ENCODE peak calls at places on chromosomes 6 and 20, in eight cellular contexts. One of them, this sample, is unnamed.

GRCh38 chr20:10447028-10447427 is 11.9 kb downstream of the SLX4IP start:
- DNase-seq in mesothelial cell of epicardium: no peak
- DNase-seq in omental fat pad: no peak
- DNase-seq in HFFc6: peak
- DNase-seq in tibial artery: no peak
- DNase-seq in GM10248: peak
- DNase-seq in prostate gland: no peak
- DNase-seq in brain microvascular endothelial cell: peak
- DNase-seq in this sample: peak

GRCh38 chr6:105892577-105893262 is 193.4 kb upstream of the PRDM1 start:
- DNase-seq in mesothelial cell of epicardium: no peak
- DNase-seq in omental fat pad: no peak
- DNase-seq in HFFc6: no peak
- DNase-seq in tibial artery: no peak
- DNase-seq in GM10248: peak
- DNase-seq in prostate gland: no peak
- DNase-seq in brain microvascular endothelial cell: no peak
- DNase-seq in this sample: no peak

GRCh38 chr20:20499469-20499868 is 131.6 kb downstream of the INSM1 start:
- DNase-seq in mesothelial cell of epicardium: no peak
- DNase-seq in omental fat pad: no peak
- DNase-seq in HFFc6: no peak
- DNase-seq in tibial artery: no peak
- DNase-seq in GM10248: no peak
- DNase-seq in prostate gland: no peak
- DNase-seq in brain microvascular endothelial cell: no peak
- DNase-seq in this sample: no peak

GRCh38 chr20:47320990-47321805 is 35.3 kb downstream of the ZMYND8 start:
- DNase-seq in mesothelial cell of epicardium: no peak
- DNase-seq in omental fat pad: no peak
- DNase-seq in HFFc6: no peak
- DNase-seq in tibial artery: no peak
- DNase-seq in GM10248: no peak
- DNase-seq in prostate gland: peak
- DNase-seq in brain microvascular endothelial cell: no peak
- DNase-seq in this sample: no peak

GRCh38 chr6:36227379-36228344 is 31.1 kb downstream of the BRPF3 start:
- DNase-seq in mesothelial cell of epicardium: no peak
- DNase-seq in omental fat pad: no peak
- DNase-seq in HFFc6: no peak
- DNase-seq in tibial artery: no peak
- DNase-seq in GM10248: no peak
- DNase-seq in prostate gland: peak
- DNase-seq in brain microvascular endothelial cell: no peak
- DNase-seq in this sample: no peak

GRCh38 chr6:31664790-31665500 is at the start of gene GPANK1:
- DNase-seq in mesothelial cell of epicardium: peak
- DNase-seq in omental fat pad: peak
- DNase-seq in HFFc6: peak
- DNase-seq in tibial artery: peak
- DNase-seq in GM10248: peak
- DNase-seq in prostate gland: peak
- DNase-seq in brain microvascular endothelial cell: peak
- DNase-seq in this sample: peak

GRCh38 chr6:139801571-139802321 is 427.3 kb upstream of the CITED2 start:
- DNase-seq in mesothelial cell of epicardium: no peak
- DNase-seq in omental fat pad: no peak
- DNase-seq in HFFc6: no peak
- DNase-seq in tibial artery: no peak
- DNase-seq in GM10248: no peak
- DNase-seq in prostate gland: no peak
- DNase-seq in brain microvascular endothelial cell: peak
- DNase-seq in this sample: no peak

GRCh38 chr6:34374112-34374907 is 18.2 kb downstream of the NUDT3 start:
- DNase-seq in mesothelial cell of epicardium: no peak
- DNase-seq in omental fat pad: no peak
- DNase-seq in HFFc6: no peak
- DNase-seq in tibial artery: no peak
- DNase-seq in GM10248: no peak
- DNase-seq in prostate gland: no peak
- DNase-seq in brain microvascular endothelial cell: no peak
- DNase-seq in this sample: no peak

GRCh38 chr6:157681041-157681650 is 141.9 kb upstream of the SNX9 start:
- DNase-seq in mesothelial cell of epicardium: no peak
- DNase-seq in omental fat pad: no peak
- DNase-seq in HFFc6: no peak
- DNase-seq in tibial artery: no peak
- DNase-seq in GM10248: no peak
- DNase-seq in prostate gland: no peak
- DNase-seq in brain microvascular endothelial cell: no peak
- DNase-seq in this sample: no peak

GRCh38 chr20:1874534-1875168 is 20.6 kb upstream of the SIRPA start:
- DNase-seq in mesothelial cell of epicardium: no peak
- DNase-seq in omental fat pad: no peak
- DNase-seq in HFFc6: no peak
- DNase-seq in tibial artery: peak
- DNase-seq in GM10248: no peak
- DNase-seq in prostate gland: no peak
- DNase-seq in brain microvascular endothelial cell: no peak
- DNase-seq in this sample: no peak

GRCh38 chr20:14711681-14712080 is 374.3 kb upstream of the FLRT3 start:
- DNase-seq in mesothelial cell of epicardium: no peak
- DNase-seq in omental fat pad: no peak
- DNase-seq in HFFc6: no peak
- DNase-seq in tibial artery: no peak
- DNase-seq in GM10248: no peak
- DNase-seq in prostate gland: no peak
- DNase-seq in brain microvascular endothelial cell: no peak
- DNase-seq in this sample: no peak

GRCh38 chr6:147204843-147205311 is 660 bp downstream of the STXBP5 start:
- DNase-seq in mesothelial cell of epicardium: no peak
- DNase-seq in omental fat pad: no peak
- DNase-seq in HFFc6: no peak
- DNase-seq in tibial artery: no peak
- DNase-seq in GM10248: no peak
- DNase-seq in prostate gland: no peak
- DNase-seq in brain microvascular endothelial cell: no peak
- DNase-seq in this sample: no peak

GRCh38 chr20:49219924-49220831 is 962 bp downstream of the DDX27 start:
- DNase-seq in mesothelial cell of epicardium: no peak
- DNase-seq in omental fat pad: no peak
- DNase-seq in HFFc6: no peak
- DNase-seq in tibial artery: no peak
- DNase-seq in GM10248: no peak
- DNase-seq in prostate gland: no peak
- DNase-seq in brain microvascular endothelial cell: no peak
- DNase-seq in this sample: no peak

GRCh38 chr6:10404107-10404798 is 10.6 kb downstream of the TFAP2A start:
- DNase-seq in mesothelial cell of epicardium: peak
- DNase-seq in omental fat pad: peak
- DNase-seq in HFFc6: peak
- DNase-seq in tibial artery: peak
- DNase-seq in GM10248: peak
- DNase-seq in prostate gland: peak
- DNase-seq in brain microvascular endothelial cell: peak
- DNase-seq in this sample: peak

GRCh38 chr6:34912715-34913464 is 23.8 kb downstream of the ANKS1A start:
- DNase-seq in mesothelial cell of epicardium: no peak
- DNase-seq in omental fat pad: no peak
- DNase-seq in HFFc6: peak
- DNase-seq in tibial artery: no peak
- DNase-seq in GM10248: peak
- DNase-seq in prostate gland: no peak
- DNase-seq in brain microvascular endothelial cell: peak
- DNase-seq in this sample: no peak

GRCh38 chr6:10794239-10794638 is 44.1 kb downstream of the MAK start:
- DNase-seq in mesothelial cell of epicardium: no peak
- DNase-seq in omental fat pad: no peak
- DNase-seq in HFFc6: no peak
- DNase-seq in tibial artery: no peak
- DNase-seq in GM10248: no peak
- DNase-seq in prostate gland: no peak
- DNase-seq in brain microvascular endothelial cell: no peak
- DNase-seq in this sample: no peak

GRCh38 chr6:130964289-130964688 is 98.8 kb downstream of the EPB41L2 start:
- DNase-seq in mesothelial cell of epicardium: no peak
- DNase-seq in omental fat pad: no peak
- DNase-seq in HFFc6: no peak
- DNase-seq in tibial artery: no peak
- DNase-seq in GM10248: no peak
- DNase-seq in prostate gland: no peak
- DNase-seq in brain microvascular endothelial cell: no peak
- DNase-seq in this sample: no peak
- TF ChIP-seq CTCF in mesothelial cell of epicardium: no peak
- TF ChIP-seq CTCF in omental fat pad: no peak
- TF ChIP-seq CTCF in HFFc6: no peak
- TF ChIP-seq CTCF in tibial artery: no peak
- TF ChIP-seq CTCF in GM10248: no peak
- TF ChIP-seq CTCF in prostate gland: no peak
- TF ChIP-seq CTCF in brain microvascular endothelial cell: no peak
- TF ChIP-seq CTCF in this sample: no peak

DNA sequence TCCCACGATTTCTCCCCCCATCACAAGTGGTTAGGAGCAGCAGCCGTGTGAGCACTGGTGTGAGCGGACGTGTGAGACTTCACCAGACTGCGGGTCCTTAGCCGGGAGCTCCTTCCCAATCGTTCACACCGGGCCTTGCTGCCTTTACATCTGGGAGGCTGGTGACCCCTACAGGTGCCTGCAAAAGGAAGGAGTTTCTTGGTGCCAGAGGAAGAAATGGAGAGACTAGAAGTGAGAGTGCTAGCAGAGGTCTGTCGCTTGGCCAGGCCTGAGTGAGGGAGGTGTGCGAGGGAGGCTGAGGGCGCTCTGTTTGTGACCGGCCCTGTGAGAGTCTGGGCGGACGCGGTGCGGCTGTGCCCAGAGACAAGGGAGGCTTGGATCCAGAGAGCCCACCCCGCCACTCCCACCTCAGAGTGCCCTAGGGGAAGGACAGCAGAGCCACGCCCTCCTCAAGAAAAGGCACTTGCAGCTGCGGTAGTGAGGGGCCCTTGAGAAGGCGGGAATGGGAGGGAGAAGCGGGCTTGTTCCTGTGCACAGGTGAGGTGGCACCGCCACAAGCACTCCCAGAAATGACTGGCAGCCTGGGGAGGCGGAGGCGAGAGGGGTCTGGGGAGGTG is 10.0 kb upstream of the ARMC2 start:
- DNase-seq in mesothelial cell of epicardium: no peak
- DNase-seq in omental fat pad: no peak
- DNase-seq in HFFc6: no peak
- DNase-seq in tibial artery: no peak
- DNase-seq in GM10248: no peak
- DNase-seq in prostate gland: no peak
- DNase-seq in brain microvascular endothelial cell: no peak
- DNase-seq in this sample: no peak
- TF ChIP-seq CTCF in mesothelial cell of epicardium: no peak
- TF ChIP-seq CTCF in omental fat pad: no peak
- TF ChIP-seq CTCF in HFFc6: peak
- TF ChIP-seq CTCF in tibial artery: no peak
- TF ChIP-seq CTCF in GM10248: no peak
- TF ChIP-seq CTCF in prostate gland: no peak
- TF ChIP-seq CTCF in brain microvascular endothelial cell: peak
- TF ChIP-seq CTCF in this sample: peak

GRCh38 chr6:152201134-152201533 is 393.7 kb downstream of the ESR1 start:
- DNase-seq in mesothelial cell of epicardium: no peak
- DNase-seq in omental fat pad: no peak
- DNase-seq in HFFc6: no peak
- DNase-seq in tibial artery: no peak
- DNase-seq in GM10248: no peak
- DNase-seq in prostate gland: no peak
- DNase-seq in brain microvascular endothelial cell: no peak
- DNase-seq in this sample: no peak
- TF ChIP-seq CTCF in mesothelial cell of epicardium: no peak
- TF ChIP-seq CTCF in omental fat pad: no peak
- TF ChIP-seq CTCF in HFFc6: no peak
- TF ChIP-seq CTCF in tibial artery: no peak
- TF ChIP-seq CTCF in GM10248: no peak
- TF ChIP-seq CTCF in prostate gland: no peak
- TF ChIP-seq CTCF in brain microvascular endothelial cell: no peak
- TF ChIP-seq CTCF in this sample: no peak

DNA sequence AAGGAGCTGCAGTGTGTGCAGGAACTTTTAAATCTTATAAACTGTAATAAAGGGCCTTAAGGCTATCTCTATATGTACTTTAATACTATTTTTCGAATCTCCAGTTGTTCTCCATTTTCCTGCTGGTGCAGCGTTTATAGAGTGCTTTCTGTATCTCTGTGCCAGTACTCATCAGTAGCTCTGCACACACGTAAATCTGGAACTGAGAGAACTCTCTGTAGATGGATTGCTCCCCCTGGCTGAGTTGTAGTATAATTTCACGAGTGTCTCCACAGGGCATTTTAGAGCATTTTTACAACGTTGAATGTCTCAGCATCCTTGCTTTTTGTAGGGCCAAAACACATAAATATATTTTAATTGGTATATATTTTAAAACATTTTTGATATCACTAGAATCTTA is 256.5 kb downstream of the TRDN start:
- DNase-seq in mesothelial cell of epicardium: no peak
- DNase-seq in omental fat pad: no peak
- DNase-seq in HFFc6: no peak
- DNase-seq in tibial artery: no peak
- DNase-seq in GM10248: no peak
- DNase-seq in prostate gland: no peak
- DNase-seq in brain microvascular endothelial cell: peak
- DNase-seq in this sample: no peak
- TF ChIP-seq CTCF in mesothelial cell of epicardium: no peak
- TF ChIP-seq CTCF in omental fat pad: no peak
- TF ChIP-seq CTCF in HFFc6: no peak
- TF ChIP-seq CTCF in tibial artery: no peak
- TF ChIP-seq CTCF in GM10248: peak
- TF ChIP-seq CTCF in prostate gland: no peak
- TF ChIP-seq CTCF in brain microvascular endothelial cell: peak
- TF ChIP-seq CTCF in this sample: no peak